ENCODE peak calls at places on chromosomes 7 and 10, in ten cellular contexts. E, I, R, L, D, K, T, O, B and H are unnamed samples. For H3K9me3, the result is how much of the 10 kb centered on the place peaks cover.

GRCh38 chr7:107387573-107388219 is 82.2 kb upstream of the GPR22 start:
- DNase-seq in E (no peak), I (no peak), R (peak), L (no peak), D (no peak), K (no peak), T (peak), O (no peak), B (peak), H (no peak)

GRCh38 chr10:24894728-24895127 is 57.7 kb downstream of the PRTFDC1 start:
- DNase-seq in E (no peak), I (peak), R (no peak), L (no peak), D (no peak), K (no peak), T (no peak), O (no peak), B (no peak), H (no peak)

GRCh38 chr10:35685402-35685801 is 43.3 kb upstream of the FZD8 start:
- DNase-seq in E (no peak), I (no peak), R (no peak), L (no peak), D (peak), K (no peak), T (peak), O (peak), B (no peak), H (no peak)

GRCh38 chr10:113958631-113959382 is 84.9 kb upstream of the ADRB1 start:
- DNase-seq in E (no peak), I (no peak), R (peak), L (peak), D (peak), K (no peak), T (peak), O (peak), B (peak), H (no peak)

GRCh38 chr7:47285860-47286491 is 295.9 kb downstream of the TNS3 start:
- DNase-seq in E (no peak), I (no peak), R (no peak), L (no peak), D (no peak), K (no peak), T (peak), O (no peak), B (no peak), H (no peak)

GRCh38 chr10:85622425-85622824 is 744.2 kb downstream of the GRID1 start:
- DNase-seq in E (no peak), I (no peak), R (no peak), L (no peak), D (no peak), K (no peak), T (no peak), O (no peak), B (no peak), H (no peak)

GRCh38 chr10:11874568-11875182 is 51.5 kb downstream of the PROSER2 start:
- DNase-seq in E (no peak), I (peak), R (peak), L (no peak), D (no peak), K (peak), T (peak), O (peak), B (no peak), H (peak)

GRCh38 chr10:26215534-26215922 is 1.0 kb upstream of the GAD2 start:
- DNase-seq in E (no peak), I (no peak), R (no peak), L (no peak), D (no peak), K (no peak), T (no peak), O (no peak), B (no peak), H (no peak)

GRCh38 chr10:132479603-132480221 is 57.9 kb upstream of the INPP5A start:
- DNase-seq in E (no peak), I (no peak), R (no peak), L (peak), D (no peak), K (no peak), T (no peak), O (no peak), B (no peak), H (no peak)

GRCh38 chr7:142158741-142159496 is 47.4 kb downstream of the MGAM2 start:
- DNase-seq in E (no peak), I (no peak), R (no peak), L (no peak), D (no peak), K (no peak), T (no peak), O (no peak), B (no peak), H (no peak)

GRCh38 chr7:47291461-47292051 is 290.4 kb downstream of the TNS3 start:
- DNase-seq in E (no peak), I (no peak), R (peak), L (no peak), D (peak), K (no peak), T (peak), O (no peak), B (peak), H (no peak)

GRCh38 chr7:2203551-2204300 is 29.0 kb downstream of the MAD1L1 start:
- DNase-seq in E (no peak), I (no peak), R (peak), L (no peak), D (no peak), K (no peak), T (peak), O (no peak), B (no peak), H (peak)

GRCh38 chr7:12861070-12861469 is 173.6 kb downstream of the ARL4A start:
- DNase-seq in E (no peak), I (no peak), R (no peak), L (no peak), D (no peak), K (no peak), T (no peak), O (no peak), B (no peak), H (no peak)

GRCh38 chr10:103845983-103846382 is 9.4 kb downstream of the SH3PXD2A start:
- DNase-seq in E (no peak), I (peak), R (no peak), L (no peak), D (no peak), K (no peak), T (no peak), O (no peak), B (no peak), H (no peak)

GRCh38 chr7:27899601-27900000 is 159.6 kb downstream of the TAX1BP1 start:
- DNase-seq in E (no peak), I (no peak), R (no peak), L (no peak), D (no peak), K (no peak), T (no peak), O (no peak), B (no peak), H (no peak)

GRCh38 chr7:151687523-151688235 is 168.0 kb upstream of the RHEB start:
- DNase-seq in E (peak), I (no peak), R (peak), L (peak), D (peak), K (peak), T (peak), O (peak), B (peak), H (peak)

GRCh38 chr10:33365871-33366411 is 31.5 kb upstream of the NRP1 start:
- DNase-seq in E (no peak), I (no peak), R (peak), L (no peak), D (peak), K (no peak), T (peak), O (no peak), B (peak), H (no peak)

GRCh38 chr10:31197886-31198285 is 121.1 kb upstream of the ZEB1 start:
- DNase-seq in E (no peak), I (no peak), R (peak), L (no peak), D (no peak), K (no peak), T (no peak), O (no peak), B (no peak), H (no peak)

GRCh38 chr10:76036410-76036940 is 605.1 kb downstream of the LRMDA start:
- DNase-seq in E (peak), I (no peak), R (peak), L (peak), D (peak), K (peak), T (peak), O (peak), B (peak), H (peak)

GRCh38 chr7:130489140-130489967 is 2.5 kb upstream of the MEST start:
- DNase-seq in E (no peak), I (no peak), R (peak), L (no peak), D (no peak), K (no peak), T (peak), O (peak), B (no peak), H (no peak)
- H3K9me3 ChIP-seq in E (under half), I (under half), R (under half), L (under half), D (under half), K (under half), T (under half), O (under half), B (under half), H (under half)

DNA sequence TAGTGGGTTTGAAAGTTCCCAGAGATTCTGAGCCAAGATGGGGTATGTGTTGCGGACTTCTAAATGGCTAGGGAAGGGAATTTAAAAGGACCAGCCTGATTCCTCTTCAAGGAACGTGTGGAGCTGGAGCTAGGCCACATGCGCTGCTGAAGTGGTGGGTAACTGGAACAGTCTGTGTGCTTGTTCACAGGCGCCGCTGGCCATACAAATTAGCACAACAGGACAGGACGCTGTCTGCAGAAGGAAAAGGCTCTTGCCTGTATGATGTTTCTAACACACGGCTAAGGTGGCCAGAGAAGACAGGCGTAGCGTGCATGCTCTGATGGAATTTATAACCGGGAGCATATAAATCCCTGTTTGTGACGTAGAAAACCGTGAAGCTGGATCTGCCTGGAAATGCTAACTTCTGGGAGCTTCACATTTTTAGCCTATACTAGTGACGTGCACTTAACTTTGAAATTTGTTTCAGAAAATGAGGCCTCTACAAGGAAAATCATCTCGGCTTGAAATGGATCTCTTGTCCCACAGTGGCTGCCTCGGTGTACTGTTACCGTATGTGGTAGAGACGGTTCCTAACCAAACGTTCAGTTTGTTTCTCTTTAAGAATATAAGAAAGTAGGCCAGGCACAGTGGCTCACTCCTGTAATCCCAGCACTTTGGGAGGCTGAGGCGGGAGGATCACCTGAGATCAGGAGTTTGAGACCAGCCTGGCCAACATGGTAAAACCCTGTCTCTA is 569.4 kb downstream of the PTPRN2 start:
- DNase-seq in E (no peak), I (no peak), R (no peak), L (no peak), D (no peak), K (no peak), T (no peak), O (no peak), B (no peak), H (peak)
- H3K9me3 ChIP-seq in E (under half), I (under half), R (under half), L (under half), D (under half), K (under half), T (under half), O (under half), B (half or more), H (under half)

DNA sequence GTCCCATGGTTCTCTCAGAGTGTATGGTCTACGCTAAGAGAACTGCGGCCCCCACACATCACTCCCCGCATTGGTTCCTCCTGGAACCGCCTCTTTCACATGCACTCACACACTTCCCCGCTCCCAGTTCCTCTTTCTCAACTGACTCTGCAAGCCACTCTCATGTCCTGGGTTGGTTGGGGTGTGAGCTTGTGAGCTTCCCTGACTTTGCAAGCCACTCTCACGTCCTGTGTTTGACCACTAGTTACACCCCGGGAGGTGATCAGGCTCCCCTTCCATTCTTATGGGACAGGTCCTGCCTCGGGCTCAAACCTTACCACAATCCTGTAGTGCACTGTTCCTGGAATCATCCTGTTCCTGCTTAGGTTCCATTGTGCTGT is 105.0 kb downstream of the TRIM24 start:
- DNase-seq in E (no peak), I (no peak), R (no peak), L (peak), D (no peak), K (no peak), T (no peak), O (no peak), B (no peak), H (no peak)
- H3K9me3 ChIP-seq in E (under half), I (under half), R (under half), L (under half), D (under half), K (under half), T (under half), O (under half), B (under half), H (under half)

DNA sequence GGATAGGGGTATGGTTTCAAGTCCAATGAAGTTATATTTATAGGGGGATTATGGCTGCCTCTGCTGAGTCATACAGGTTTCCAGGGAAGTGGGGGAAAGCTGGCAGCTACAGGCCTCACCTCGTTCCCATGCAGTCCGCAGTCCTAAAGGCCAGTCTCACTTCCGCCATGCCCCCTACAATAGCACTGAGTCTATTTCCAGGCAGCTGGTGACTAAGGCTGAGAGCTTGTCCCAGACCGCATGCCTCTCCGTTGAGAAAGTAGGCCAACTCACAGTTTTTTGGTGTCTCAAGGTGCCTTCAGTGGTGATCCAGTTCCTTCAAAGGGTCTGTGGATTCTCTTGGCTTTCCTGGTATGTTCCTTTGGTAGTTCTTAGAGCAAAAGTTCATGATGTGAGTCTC is 203.9 kb upstream of the GLI3 start:
- DNase-seq in E (no peak), I (no peak), R (no peak), L (no peak), D (no peak), K (no peak), T (no peak), O (no peak), B (no peak), H (no peak)
- H3K9me3 ChIP-seq in E (half or more), I (under half), R (under half), L (under half), D (under half), K (under half), T (under half), O (under half), B (under half), H (under half)

DNA sequence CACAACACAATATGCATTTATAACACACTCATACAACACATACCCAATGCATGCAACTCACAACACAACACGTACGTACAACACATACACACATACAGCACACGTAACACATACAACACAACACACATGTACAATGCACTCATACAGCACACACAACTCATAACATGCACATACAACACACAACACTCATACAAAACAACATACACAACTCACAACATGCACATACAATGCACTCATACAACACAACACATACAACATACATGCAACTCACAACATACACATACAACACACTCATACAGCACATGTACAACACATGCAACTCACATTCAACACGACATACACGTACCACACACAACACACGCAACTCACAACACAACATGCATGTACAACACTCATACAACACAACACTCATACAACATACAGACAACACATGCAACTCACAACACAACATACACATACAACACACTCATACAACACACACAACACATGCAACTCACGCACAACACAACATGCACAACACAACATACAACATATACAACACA is 21.8 kb downstream of the DIP2C start:
- DNase-seq in E (no peak), I (no peak), R (no peak), L (no peak), D (no peak), K (no peak), T (no peak), O (no peak), B (no peak), H (no peak)
- H3K9me3 ChIP-seq in E (under half), I (under half), R (under half), L (under half), D (under half), K (under half), T (under half), O (under half), B (under half), H (under half)

DNA sequence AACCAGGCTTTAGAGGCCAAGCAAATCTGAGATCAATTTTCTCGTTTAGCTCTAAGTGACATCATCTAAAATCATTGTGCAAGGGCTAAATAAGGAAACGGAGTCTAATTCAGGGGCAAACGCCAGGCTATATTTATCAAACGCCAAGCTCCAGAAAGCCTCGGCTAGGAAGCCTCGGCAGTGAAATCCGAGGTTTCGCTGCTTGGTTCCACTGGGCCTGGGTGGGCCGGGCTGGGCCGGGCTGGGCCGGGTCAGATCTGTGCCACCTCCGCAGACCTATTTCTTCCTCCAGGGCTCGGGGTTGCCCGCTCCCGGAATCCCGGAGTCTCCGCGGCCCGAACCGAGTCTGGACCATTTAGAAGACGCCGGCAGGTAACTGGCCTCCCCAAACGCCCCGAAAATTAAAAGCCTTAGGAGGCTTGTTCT is 459 bp upstream of the FEZF1 start:
- DNase-seq in E (no peak), I (no peak), R (no peak), L (no peak), D (no peak), K (no peak), T (peak), O (no peak), B (no peak), H (no peak)
- H3K9me3 ChIP-seq in E (under half), I (under half), R (under half), L (under half), D (under half), K (under half), T (under half), O (under half), B (under half), H (under half)

GRCh38 chr10:91343010-91343409 is 67.1 kb upstream of the HECTD2 start:
- DNase-seq in E (no peak), I (no peak), R (no peak), L (no peak), D (no peak), K (no peak), T (no peak), O (no peak), B (no peak), H (no peak)

GRCh38 chr10:91339729-91340128 is 70.4 kb upstream of the HECTD2 start:
- DNase-seq in E (no peak), I (no peak), R (no peak), L (no peak), D (no peak), K (no peak), T (no peak), O (no peak), B (no peak), H (no peak)

GRCh38 chr10:91345716-91346115 is 64.4 kb upstream of the HECTD2 start:
- DNase-seq in E (no peak), I (no peak), R (peak), L (no peak), D (no peak), K (no peak), T (peak), O (no peak), B (no peak), H (no peak)

GRCh38 chr10:91344117-91344856 is 65.9 kb upstream of the HECTD2 start:
- DNase-seq in E (no peak), I (no peak), R (no peak), L (no peak), D (no peak), K (no peak), T (no peak), O (no peak), B (no peak), H (no peak)

DNA sequence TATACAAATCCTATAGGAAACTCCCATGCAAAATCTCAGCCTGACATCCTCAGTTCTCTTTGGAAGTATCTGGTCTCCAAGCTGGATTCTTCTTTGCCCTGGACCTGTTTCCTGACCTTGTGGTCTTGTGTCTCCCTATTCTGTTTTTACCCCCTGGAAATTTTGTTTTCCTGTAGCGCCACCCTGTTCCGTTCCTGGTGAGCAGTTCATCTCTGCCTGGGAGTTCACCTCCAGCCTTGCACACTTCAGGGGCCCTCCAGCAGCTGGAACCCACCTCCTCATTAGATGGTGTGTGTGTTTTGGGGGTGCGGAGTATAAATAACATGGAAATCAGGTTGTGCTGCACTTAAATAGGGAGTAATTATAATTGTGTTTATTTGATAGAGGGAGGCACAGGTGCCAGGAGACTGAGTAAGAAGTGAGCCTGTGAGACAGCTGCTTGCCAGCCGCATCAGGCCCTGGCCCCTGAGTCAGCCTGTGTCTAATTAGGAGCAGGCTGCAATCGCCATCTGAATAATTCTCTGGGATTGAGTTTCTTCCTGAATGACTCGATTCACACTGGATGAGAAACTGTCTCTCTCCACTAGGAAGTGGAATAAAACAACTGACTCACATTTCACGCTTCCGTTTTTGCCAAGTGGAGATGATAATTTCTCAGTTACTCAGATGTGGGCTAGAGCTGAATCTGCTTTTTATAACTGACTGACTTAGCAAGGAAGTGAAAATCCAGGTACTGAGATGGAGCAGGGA is 69.4 kb upstream of the HECTD2 start:
- DNase-seq in E (no peak), I (no peak), R (peak), L (no peak), D (no peak), K (no peak), T (peak), O (no peak), B (peak), H (no peak)
- H3K9me3 ChIP-seq in E (under half), I (under half), R (under half), L (under half), D (under half), K (under half), T (under half), O (under half), B (under half), H (under half)

DNA sequence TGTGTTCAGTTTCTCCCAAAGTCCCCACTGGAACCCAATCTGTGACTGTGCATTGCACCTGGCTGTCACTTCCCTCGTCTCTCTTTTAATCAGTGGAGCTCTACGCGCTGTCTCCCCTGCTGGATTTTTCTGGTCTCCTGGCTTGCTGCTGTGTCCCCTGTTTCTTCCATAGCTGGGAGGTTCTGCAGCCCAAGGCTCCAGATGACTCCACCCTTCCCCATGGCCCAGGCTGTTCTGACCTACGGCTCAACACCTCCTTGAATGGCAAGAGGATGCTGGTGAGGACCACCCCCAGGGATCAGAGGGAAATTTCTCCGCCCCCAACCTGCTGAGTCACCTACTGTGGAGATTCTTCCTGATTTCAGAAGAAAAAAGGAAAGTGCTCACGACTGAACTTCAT is 961.4 kb upstream of the ZNF722 start:
- DNase-seq in E (no peak), I (no peak), R (no peak), L (no peak), D (no peak), K (no peak), T (no peak), O (no peak), B (no peak), H (no peak)
- H3K9me3 ChIP-seq in E (under half), I (under half), R (under half), L (under half), D (under half), K (under half), T (under half), O (under half), B (half or more), H (under half)